ENCODE peak calls at places on chromosomes 12 and 14, in five cellular contexts. A is COR-L47, H is NCI-H1417, N is mammary epithelial cell, Z is DMS153. G is an unnamed sample.

GRCh38 chr12:2783936-2784600 is 10.7 kb upstream of the FKBP4 start:
- DNase-seq in H (peak), A (no peak), Z (peak), N (peak), G (peak)

GRCh38 chr12:52141306-52141705 is 50.5 kb downstream of the KRT80 start:
- DNase-seq in A (no peak), H (no peak), N (no peak), Z (no peak), G (no peak)

GRCh38 chr12:93773122-93773871 is 96.1 kb downstream of the CRADD start:
- DNase-seq in A (no peak), N (peak), Z (no peak), H (no peak), G (no peak)

GRCh38 chr12:90337018-90337417 is 618.0 kb downstream of the CCER1 start:
- DNase-seq in H (no peak), N (no peak), A (no peak), Z (no peak), G (no peak)

GRCh38 chr14:103257211-103257962 is 76.7 kb upstream of the EIF5 start:
- DNase-seq in H (no peak), N (peak), A (peak), Z (no peak), G (peak)

GRCh38 chr12:57848208-57848607 is 1.7 kb upstream of the CTDSP2 start:
- DNase-seq in A (no peak), N (no peak), Z (no peak), H (no peak), G (no peak)

GRCh38 chr12:46921754-46922113 is 95.9 kb upstream of the SLC38A4 start:
- DNase-seq in N (no peak), Z (no peak), A (no peak), H (no peak), G (no peak)

GRCh38 chr12:39620664-39621658 is 1.4 kb upstream of the ABCD2 start:
- DNase-seq in A (no peak), N (no peak), Z (no peak), H (no peak), G (no peak)

GRCh38 chr12:79983969-79984629 is 49.2 kb upstream of the PPP1R12A start:
- DNase-seq in Z (peak), H (no peak), A (no peak), N (peak), G (no peak)

GRCh38 chr12:121949643-121950397 is 31.4 kb downstream of the CFAP251 start:
- DNase-seq in H (no peak), Z (no peak), N (peak), A (no peak), G (peak)

GRCh38 chr12:67422081-67422480 is 152.9 kb downstream of the CAND1 start:
- DNase-seq in A (no peak), H (no peak), Z (no peak), N (no peak), G (no peak)

GRCh38 chr14:75578099-75578785 is at the start of gene FLVCR2:
- DNase-seq in Z (no peak), A (no peak), H (peak), N (peak), G (peak)

G was measured in trophoblast cell.